ENCODE peak calls at places on chromosomes 16 and 17, in eight cellular contexts. G, A, Y, R, M, Z, I and D are unnamed samples.

GRCh38 chr16:77558786-77559185 is 124.0 kb upstream of the ADAMTS18 start:
- DNase-seq in M (no peak), Y (no peak), A (no peak), Z (no peak), R (no peak), I (no peak), G (no peak), D (no peak)

GRCh38 chr17:52419256-52419655 is 260.7 kb upstream of the CA10 start:
- DNase-seq in A (peak; percentile 3), R (no peak), G (no peak), Z (no peak), M (no peak), I (no peak), Y (peak; percentile 89), D (no peak)

GRCh38 chr16:24538756-24539294 is 541 bp upstream of the RBBP6 start:
- DNase-seq in A (no peak), M (no peak), R (no peak), Y (peak; percentile 67), G (no peak), Z (no peak), I (no peak), D (no peak)

GRCh38 chr16:11224096-11224893 is 31.7 kb downstream of the SOCS1 start:
- DNase-seq in M (no peak), Y (peak; percentile 71), A (no peak), Z (no peak), G (no peak), R (peak; percentile 47), I (no peak), D (no peak)

GRCh38 chr17:80101946-80102706 is 745 bp downstream of the GAA start:
- DNase-seq in Y (no peak), Z (peak; percentile 94), M (no peak), G (no peak), R (peak; percentile 47), I (no peak), A (no peak), D (peak; percentile 8)

GRCh38 chr16:3698941-3699340 is 18.4 kb downstream of the TRAP1 start:
- DNase-seq in M (no peak), R (no peak), G (no peak), Z (no peak), Y (no peak), I (no peak), A (no peak), D (no peak)

GRCh38 chr16:24635900-24636610 is 93.4 kb upstream of the TNRC6A start:
- DNase-seq in Z (no peak), M (peak; percentile 86), R (no peak), I (no peak), G (no peak), Y (peak; percentile 66), A (peak; percentile 92), D (peak; percentile 95)

GRCh38 chr17:29166507-29166887 is 13.7 kb downstream of the MYO18A start:
- DNase-seq in I (no peak), G (no peak), A (no peak), Z (no peak), R (no peak), Y (no peak), M (no peak), D (no peak)

GRCh38 chr17:68195667-68196393 is 52.0 kb upstream of the AMZ2 start:
- DNase-seq in R (peak; percentile 78), I (no peak), M (no peak), Z (peak; percentile 44), G (no peak), Y (no peak), A (no peak), D (peak; percentile 31)

GRCh38 chr17:44733753-44734152 is 25.0 kb upstream of the ADAM11 start:
- DNase-seq in R (peak; percentile 78), M (no peak), Z (peak; percentile 84), Y (no peak), G (no peak), I (no peak), A (peak; percentile 57), D (peak; percentile 16)

GRCh38 chr17:46984341-46984740 is 5.3 kb upstream of the RPRML start:
- DNase-seq in G (no peak), Y (no peak), R (no peak), I (no peak), A (no peak), Z (peak; percentile 72), M (no peak), D (no peak)

GRCh38 chr17:77744268-77744988 is 214.1 kb upstream of the TNRC6C start:
- DNase-seq in A (no peak), G (no peak), Y (no peak), R (no peak), M (no peak), I (no peak), Z (peak; percentile 4), D (no peak)

GRCh38 chr17:27473748-27474609 is 17.7 kb downstream of the KSR1 start:
- DNase-seq in M (no peak), Y (peak; percentile 91), R (no peak), Z (peak; percentile 23), I (no peak), G (no peak), A (no peak), D (no peak)

GRCh38 chr16:49277766-49278566 is 3.7 kb downstream of the CBLN1 start:
- DNase-seq in I (no peak), Y (no peak), A (no peak), G (no peak), Z (no peak), M (no peak), R (peak; percentile 64), D (no peak)

GRCh38 chr16:49494386-49495150 is 121.0 kb downstream of the C16orf78 start:
- DNase-seq in G (no peak), M (no peak), R (no peak), I (no peak), Y (no peak), A (no peak), Z (no peak), D (no peak)

GRCh38 chr16:9344508-9344907 is 253.1 kb downstream of the HAPSTR1 start:
- DNase-seq in I (no peak), R (no peak), G (no peak), Y (no peak), A (no peak), M (no peak), Z (no peak), D (no peak)

GRCh38 chr16:15404792-15405191 is 9.2 kb downstream of the MPV17L start:
- DNase-seq in M (no peak), Z (no peak), Y (no peak), A (peak; percentile 23), R (no peak), I (no peak), G (no peak), D (peak; percentile 79)

GRCh38 chr16:59849716-59850115 is 1115.6 kb upstream of the GOT2 start:
- DNase-seq in Y (no peak), A (no peak), R (peak; percentile 52), I (no peak), M (no peak), G (no peak), Z (no peak), D (no peak)

GRCh38 chr16:67444259-67445125 is 13.6 kb downstream of the HSD11B2 start:
- DNase-seq in R (peak; percentile 63), Y (no peak), G (no peak), A (no peak), Z (no peak), M (no peak), I (no peak), D (no peak)

GRCh38 chr16:84454611-84455010 is 49.8 kb downstream of the MEAK7 start:
- DNase-seq in M (no peak), Z (no peak), G (no peak), I (no peak), Y (no peak), A (no peak), R (no peak), D (no peak)

GRCh38 chr17:33436321-33436720 is 143.2 kb upstream of the ASIC2 start:
- DNase-seq in A (no peak), I (no peak), R (no peak), M (no peak), Y (no peak), Z (no peak), G (no peak), D (no peak)

GRCh38 chr17:27038676-27039075 is 255.2 kb upstream of the WSB1 start:
- DNase-seq in M (no peak), Y (no peak), A (peak; percentile 31), G (no peak), Z (peak; percentile 26), R (peak; percentile 1), I (no peak), D (peak; percentile 36)

DNA sequence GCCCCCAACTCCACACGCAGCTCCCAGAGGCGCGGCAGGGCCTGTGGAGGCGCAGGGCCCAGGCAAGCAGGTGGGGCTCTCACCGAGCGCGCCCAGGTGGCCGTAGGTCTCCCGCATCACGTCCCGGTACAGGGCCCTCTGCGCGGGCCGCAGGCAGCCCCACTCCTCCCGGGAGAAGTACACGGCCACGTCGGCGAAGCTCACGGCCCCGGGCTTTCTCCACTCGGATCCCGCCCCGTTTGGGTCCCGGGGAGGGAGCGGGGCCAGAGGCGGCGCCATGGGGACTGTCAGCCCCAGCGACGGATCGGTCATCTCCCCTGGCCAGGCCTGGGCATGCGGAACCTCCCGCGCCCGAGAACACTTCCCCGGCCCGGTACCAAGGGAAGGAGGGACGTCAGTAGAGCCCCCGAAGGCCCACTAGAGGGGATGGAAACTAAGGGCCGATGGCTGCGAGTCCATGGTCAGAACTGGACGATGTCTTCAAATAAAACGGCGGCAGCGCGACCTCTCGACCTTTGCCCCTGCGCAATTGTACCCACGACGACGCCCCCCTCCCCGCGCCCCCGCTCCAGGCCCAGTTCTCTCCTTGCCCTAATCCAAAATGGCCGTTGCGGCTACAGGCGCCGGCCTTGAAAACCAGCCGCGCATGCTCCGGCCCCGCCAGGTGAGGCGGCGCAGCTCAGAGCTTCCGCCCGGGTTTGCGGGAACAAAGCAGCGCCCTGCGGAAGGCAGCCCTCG is at the start of gene ZNF747:
- DNase-seq in M (no peak), A (peak; percentile 90), R (peak; percentile 95), Z (peak; percentile 93), Y (peak; percentile 93), G (peak; percentile 76), I (peak; percentile 80), D (peak; percentile 86)
- TF ChIP-seq CTCF in M (no peak), A (no peak), R (no peak), Z (no peak), Y (no peak), G (no peak), I (peak; percentile 13), D (no peak)

DNA sequence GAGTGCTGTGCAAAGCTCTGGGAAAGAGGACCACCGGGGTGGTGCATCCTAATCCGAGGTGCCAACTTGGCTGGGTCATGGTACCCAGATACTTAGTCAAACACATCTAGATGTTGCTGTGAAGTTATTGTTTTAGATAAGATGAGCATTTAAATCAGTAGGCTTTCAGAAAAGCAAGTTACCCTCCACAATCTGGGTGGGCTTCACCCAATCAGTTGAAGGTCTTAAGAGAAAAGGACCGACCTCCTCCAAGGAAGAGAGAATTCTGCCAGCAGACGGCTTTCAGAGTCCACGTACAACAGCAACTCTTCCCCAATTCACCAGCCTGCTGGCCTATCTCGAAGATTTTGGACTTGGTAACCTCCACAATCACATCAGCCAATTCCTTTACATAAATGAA is 338.1 kb downstream of the C16orf95 start:
- DNase-seq in Z (no peak), M (no peak), R (no peak), Y (no peak), I (no peak), G (no peak), A (no peak), D (no peak)
- TF ChIP-seq CTCF in Z (no peak), M (no peak), R (no peak), Y (no peak), I (no peak), G (no peak), A (no peak), D (no peak)

GRCh38 chr17:43033947-43034622 is 9.1 kb downstream of the RND2 start:
- DNase-seq in G (no peak), M (no peak), Y (no peak), A (no peak), R (peak; percentile 73), I (no peak), Z (peak; percentile 55), D (no peak)
- TF ChIP-seq CTCF in G (no peak), M (no peak), Y (no peak), A (no peak), R (no peak), I (no peak), Z (peak; percentile 10), D (no peak)

GRCh38 chr17:76248013-76248782 is 7.9 kb upstream of the RNF157 start:
- DNase-seq in M (no peak), Z (no peak), R (no peak), G (no peak), I (no peak), Y (peak; percentile 28), A (no peak), D (no peak)
- TF ChIP-seq CTCF in M (peak; percentile 32), Z (peak; percentile 3), R (peak; percentile 27), G (no peak), I (no peak), Y (no peak), A (peak; percentile 26), D (no peak)